ENCODE peak calls at places on chromosomes 3 and 15, in six cellular contexts. One of them, this sample, is unnamed.

GRCh38 chr15:52013151-52013791 is 5.7 kb upstream of the MAPK6 start:
- DNase-seq in iPS DF 6.9: no peak
- DNase-seq in CD8-positive, alpha-beta T cell: no peak
- DNase-seq in left lung: no peak
- DNase-seq in body of pancreas: no peak
- DNase-seq in PC-3: peak; percentile 45
- DNase-seq in this sample: no peak

GRCh38 chr15:98946301-98947255 is 61.0 kb downstream of the PGPEP1L start:
- DNase-seq in PC-3: no peak
- DNase-seq in CD8-positive, alpha-beta T cell: no peak
- DNase-seq in body of pancreas: peak; percentile 45
- DNase-seq in iPS DF 6.9: no peak
- DNase-seq in left lung: no peak
- DNase-seq in this sample: no peak

GRCh38 chr3:29759021-29759359 is 478.1 kb downstream of the RBMS3 start:
- DNase-seq in iPS DF 6.9: no peak
- DNase-seq in left lung: no peak
- DNase-seq in CD8-positive, alpha-beta T cell: no peak
- DNase-seq in body of pancreas: peak; percentile 16
- DNase-seq in PC-3: no peak
- DNase-seq in this sample: no peak

GRCh38 chr15:70802629-70803028 is 39.3 kb upstream of the UACA start:
- DNase-seq in iPS DF 6.9: no peak
- DNase-seq in PC-3: peak; percentile 80
- DNase-seq in left lung: no peak
- DNase-seq in body of pancreas: no peak
- DNase-seq in CD8-positive, alpha-beta T cell: no peak
- DNase-seq in this sample: no peak

GRCh38 chr3:64459711-64460110 is 228.1 kb downstream of the ADAMTS9 start:
- DNase-seq in left lung: no peak
- DNase-seq in body of pancreas: no peak
- DNase-seq in PC-3: no peak
- DNase-seq in iPS DF 6.9: no peak
- DNase-seq in CD8-positive, alpha-beta T cell: no peak
- DNase-seq in this sample: no peak

GRCh38 chr3:56622381-56622780 is 60.7 kb downstream of the TASOR start:
- DNase-seq in iPS DF 6.9: no peak
- DNase-seq in PC-3: no peak
- DNase-seq in CD8-positive, alpha-beta T cell: no peak
- DNase-seq in left lung: no peak
- DNase-seq in body of pancreas: no peak
- DNase-seq in this sample: no peak

GRCh38 chr15:20353966-20354883 is 187.4 kb downstream of the GOLGA6L6 start:
- DNase-seq in left lung: peak; percentile 83
- DNase-seq in body of pancreas: peak; percentile 8
- DNase-seq in iPS DF 6.9: no peak
- DNase-seq in PC-3: no peak
- DNase-seq in CD8-positive, alpha-beta T cell: no peak
- DNase-seq in this sample: peak; percentile 22

GRCh38 chr15:58748040-58748786 is 1.3 kb downstream of the ADAM10 start:
- DNase-seq in CD8-positive, alpha-beta T cell: no peak
- DNase-seq in left lung: no peak
- DNase-seq in body of pancreas: no peak
- DNase-seq in PC-3: no peak
- DNase-seq in iPS DF 6.9: no peak
- DNase-seq in this sample: peak; percentile 68

GRCh38 chr15:43268111-43269105 is 1.7 kb upstream of the TGM5 start:
- DNase-seq in left lung: no peak
- DNase-seq in iPS DF 6.9: peak; percentile 13
- DNase-seq in CD8-positive, alpha-beta T cell: no peak
- DNase-seq in PC-3: peak; percentile 16
- DNase-seq in body of pancreas: no peak
- DNase-seq in this sample: no peak

GRCh38 chr3:30253832-30254231 is 352.6 kb upstream of the TGFBR2 start:
- DNase-seq in iPS DF 6.9: no peak
- DNase-seq in left lung: no peak
- DNase-seq in CD8-positive, alpha-beta T cell: no peak
- DNase-seq in PC-3: no peak
- DNase-seq in body of pancreas: no peak
- DNase-seq in this sample: no peak

GRCh38 chr3:182704926-182705325 is 88.4 kb upstream of the ATP11B start:
- DNase-seq in PC-3: no peak
- DNase-seq in left lung: no peak
- DNase-seq in iPS DF 6.9: no peak
- DNase-seq in body of pancreas: no peak
- DNase-seq in CD8-positive, alpha-beta T cell: no peak
- DNase-seq in this sample: no peak

GRCh38 chr15:88605507-88606436 is 15.4 kb upstream of the AEN start:
- DNase-seq in PC-3: no peak
- DNase-seq in iPS DF 6.9: no peak
- DNase-seq in body of pancreas: peak; percentile 64
- DNase-seq in CD8-positive, alpha-beta T cell: no peak
- DNase-seq in left lung: peak; percentile 80
- DNase-seq in this sample: peak; percentile 54

GRCh38 chr3:39765575-39765974 is 43.8 kb upstream of the MYRIP start:
- DNase-seq in PC-3: no peak
- DNase-seq in left lung: no peak
- DNase-seq in body of pancreas: no peak
- DNase-seq in iPS DF 6.9: no peak
- DNase-seq in CD8-positive, alpha-beta T cell: no peak
- DNase-seq in this sample: no peak

GRCh38 chr3:63705092-63705645 is 52.7 kb downstream of the SNTN start:
- DNase-seq in iPS DF 6.9: no peak
- DNase-seq in left lung: no peak
- DNase-seq in body of pancreas: peak; percentile 53
- DNase-seq in CD8-positive, alpha-beta T cell: no peak
- DNase-seq in PC-3: no peak
- DNase-seq in this sample: no peak

GRCh38 chr3:104323226-104323625 is 1043.5 kb upstream of the ALCAM start:
- DNase-seq in CD8-positive, alpha-beta T cell: no peak
- DNase-seq in body of pancreas: no peak
- DNase-seq in left lung: no peak
- DNase-seq in PC-3: no peak
- DNase-seq in iPS DF 6.9: no peak
- DNase-seq in this sample: no peak

GRCh38 chr3:20043398-20043797 is 3.2 kb downstream of the KAT2B start:
- DNase-seq in CD8-positive, alpha-beta T cell: peak; percentile 48
- DNase-seq in left lung: no peak
- DNase-seq in PC-3: no peak
- DNase-seq in iPS DF 6.9: no peak
- DNase-seq in body of pancreas: peak; percentile 76
- DNase-seq in this sample: no peak

GRCh38 chr15:67701669-67702068 is 123.6 kb upstream of the SKOR1 start:
- DNase-seq in PC-3: no peak
- DNase-seq in left lung: no peak
- DNase-seq in body of pancreas: no peak
- DNase-seq in iPS DF 6.9: no peak
- DNase-seq in CD8-positive, alpha-beta T cell: no peak
- DNase-seq in this sample: no peak

GRCh38 chr15:78000089-78000926 is 77.2 kb downstream of the TBC1D2B start:
- DNase-seq in PC-3: peak; percentile 56
- DNase-seq in left lung: peak; percentile 95
- DNase-seq in CD8-positive, alpha-beta T cell: peak; percentile 61
- DNase-seq in body of pancreas: peak; percentile 95
- DNase-seq in iPS DF 6.9: peak; percentile 86
- DNase-seq in this sample: peak; percentile 79

GRCh38 chr3:12750658-12751071 is 8.4 kb downstream of the TMEM40 start:
- DNase-seq in body of pancreas: no peak
- DNase-seq in left lung: no peak
- DNase-seq in CD8-positive, alpha-beta T cell: no peak
- DNase-seq in PC-3: peak; percentile 57
- DNase-seq in iPS DF 6.9: no peak
- DNase-seq in this sample: no peak

GRCh38 chr3:117101697-117102096 is 392.1 kb downstream of the TUSC7 start:
- DNase-seq in CD8-positive, alpha-beta T cell: no peak
- DNase-seq in left lung: no peak
- DNase-seq in PC-3: no peak
- DNase-seq in body of pancreas: no peak
- DNase-seq in iPS DF 6.9: no peak
- DNase-seq in this sample: no peak

GRCh38 chr3:191523099-191523498 is 62.1 kb downstream of the PYDC2 start:
- DNase-seq in PC-3: no peak
- DNase-seq in iPS DF 6.9: no peak
- DNase-seq in CD8-positive, alpha-beta T cell: no peak
- DNase-seq in body of pancreas: no peak
- DNase-seq in left lung: no peak
- DNase-seq in this sample: no peak

GRCh38 chr3:186940965-186941364 is 10.6 kb downstream of the ST6GAL1 start:
- DNase-seq in iPS DF 6.9: no peak
- DNase-seq in PC-3: no peak
- DNase-seq in CD8-positive, alpha-beta T cell: no peak
- DNase-seq in body of pancreas: no peak
- DNase-seq in left lung: no peak
- DNase-seq in this sample: no peak

GRCh38 chr15:74656935-74657535 is 38.8 kb downstream of the EDC3 start:
- DNase-seq in iPS DF 6.9: no peak
- DNase-seq in CD8-positive, alpha-beta T cell: no peak
- DNase-seq in left lung: no peak
- DNase-seq in PC-3: no peak
- DNase-seq in body of pancreas: no peak
- DNase-seq in this sample: no peak

GRCh38 chr3:142577701-142578308 is 728 bp downstream of the ATR start:
- DNase-seq in CD8-positive, alpha-beta T cell: no peak
- DNase-seq in body of pancreas: no peak
- DNase-seq in PC-3: no peak
- DNase-seq in left lung: no peak
- DNase-seq in iPS DF 6.9: no peak
- DNase-seq in this sample: no peak

GRCh38 chr15:20340331-20340811 is 201.2 kb downstream of the GOLGA6L6 start:
- DNase-seq in iPS DF 6.9: no peak
- DNase-seq in body of pancreas: peak; percentile 51
- DNase-seq in PC-3: peak; percentile 17
- DNase-seq in left lung: peak; percentile 98
- DNase-seq in CD8-positive, alpha-beta T cell: no peak
- DNase-seq in this sample: no peak

GRCh38 chr3:30511524-30512278 is 94.7 kb upstream of the TGFBR2 start:
- DNase-seq in CD8-positive, alpha-beta T cell: no peak
- DNase-seq in body of pancreas: no peak
- DNase-seq in left lung: peak; percentile 43
- DNase-seq in iPS DF 6.9: no peak
- DNase-seq in PC-3: peak; percentile 98
- DNase-seq in this sample: no peak

GRCh38 chr3:120907659-120908029 is 361 bp upstream of the STXBP5L start:
- DNase-seq in body of pancreas: no peak
- DNase-seq in CD8-positive, alpha-beta T cell: no peak
- DNase-seq in left lung: no peak
- DNase-seq in iPS DF 6.9: no peak
- DNase-seq in PC-3: no peak
- DNase-seq in this sample: no peak
- H3K4me3 ChIP-seq in body of pancreas: no peak overlapping the region
- H3K4me3 ChIP-seq in CD8-positive, alpha-beta T cell: peak overlapping the region; percentile 48
- H3K4me3 ChIP-seq in left lung: peak overlapping the region; percentile 27
- H3K4me3 ChIP-seq in iPS DF 6.9: peak overlapping the region; percentile 64
- H3K4me3 ChIP-seq in PC-3: peak overlapping the region; percentile 53
- H3K4me3 ChIP-seq in this sample: no peak overlapping the region

GRCh38 chr3:46316258-46316657 is 37.7 kb upstream of the CCR2 start:
- DNase-seq in CD8-positive, alpha-beta T cell: no peak
- DNase-seq in body of pancreas: no peak
- DNase-seq in iPS DF 6.9: no peak
- DNase-seq in left lung: no peak
- DNase-seq in PC-3: no peak
- DNase-seq in this sample: no peak
- H3K4me1 ChIP-seq in CD8-positive, alpha-beta T cell: no peaks in the 10 kb centered on the region
- H3K4me1 ChIP-seq in body of pancreas: peaks cover 8% of the 10 kb centered on the region
- H3K4me1 ChIP-seq in iPS DF 6.9: no peaks in the 10 kb centered on the region
- H3K4me1 ChIP-seq in left lung: peaks cover 59% of the 10 kb centered on the region
- H3K4me1 ChIP-seq in PC-3: peaks cover 13% of the 10 kb centered on the region
- H3K4me1 ChIP-seq in this sample: no peaks in the 10 kb centered on the region

GRCh38 chr3:100600181-100601042 is 9.0 kb upstream of the ADGRG7 start:
- DNase-seq in iPS DF 6.9: no peak
- DNase-seq in left lung: no peak
- DNase-seq in body of pancreas: no peak
- DNase-seq in CD8-positive, alpha-beta T cell: no peak
- DNase-seq in PC-3: no peak
- DNase-seq in this sample: peak; percentile 30

GRCh38 chr3:100603449-100603848 is 6.0 kb upstream of the ADGRG7 start:
- DNase-seq in left lung: no peak
- DNase-seq in CD8-positive, alpha-beta T cell: no peak
- DNase-seq in PC-3: peak; percentile 80
- DNase-seq in iPS DF 6.9: peak; percentile 27
- DNase-seq in body of pancreas: no peak
- DNase-seq in this sample: no peak

GRCh38 chr3:100606894-100607512 is 2.4 kb upstream of the ADGRG7 start:
- DNase-seq in PC-3: no peak
- DNase-seq in left lung: no peak
- DNase-seq in body of pancreas: no peak
- DNase-seq in iPS DF 6.9: no peak
- DNase-seq in CD8-positive, alpha-beta T cell: no peak
- DNase-seq in this sample: no peak

GRCh38 chr3:100605358-100605757 is 4.0 kb upstream of the ADGRG7 start:
- DNase-seq in left lung: no peak
- DNase-seq in CD8-positive, alpha-beta T cell: no peak
- DNase-seq in body of pancreas: no peak
- DNase-seq in iPS DF 6.9: no peak
- DNase-seq in PC-3: no peak
- DNase-seq in this sample: no peak

DNA sequence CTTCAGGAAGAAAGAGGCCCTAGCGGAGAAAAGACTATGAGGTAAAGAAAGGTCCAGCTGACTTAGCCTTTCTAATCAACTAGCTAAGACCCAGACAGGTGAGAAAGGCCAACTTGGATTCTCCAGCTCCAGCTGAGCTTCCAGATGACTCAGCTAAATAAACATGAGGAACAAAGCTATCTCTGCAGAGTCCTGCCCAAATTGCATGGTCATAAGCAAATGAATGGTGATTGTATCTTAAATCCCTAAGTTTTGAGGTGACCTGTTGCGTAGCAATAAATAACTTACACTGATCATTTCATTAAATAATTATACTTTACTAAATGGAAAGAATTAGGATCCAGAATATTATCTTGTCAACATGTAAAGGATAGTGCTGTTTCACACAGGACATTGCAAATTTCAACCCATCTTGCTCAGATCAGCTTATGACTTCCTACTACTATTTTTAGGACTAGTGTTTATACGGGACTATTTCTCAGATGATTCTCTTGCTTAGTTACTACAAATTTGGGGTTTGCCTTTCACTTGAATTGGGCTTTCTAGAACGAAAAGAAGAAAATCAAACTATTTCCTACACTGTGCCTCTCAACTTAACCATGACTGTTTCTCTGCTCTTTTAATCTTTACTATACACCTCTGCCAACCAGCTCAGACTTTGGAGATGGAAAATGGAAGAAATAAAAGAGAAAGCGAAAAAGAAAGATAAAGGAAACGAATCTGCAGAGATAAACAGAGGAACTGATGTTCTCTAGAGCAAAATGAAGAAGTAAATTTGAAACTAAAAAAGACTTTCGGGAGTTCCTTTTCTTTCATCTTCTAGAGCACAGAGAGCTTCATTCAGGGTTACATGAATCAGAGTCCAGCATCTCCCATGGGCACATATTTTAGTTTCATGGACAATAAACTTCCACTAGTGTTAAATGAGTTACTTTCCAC is 6.6 kb upstream of the ADGRG7 start:
- DNase-seq in body of pancreas: no peak
- DNase-seq in PC-3: peak; percentile 75
- DNase-seq in iPS DF 6.9: no peak
- DNase-seq in CD8-positive, alpha-beta T cell: no peak
- DNase-seq in left lung: no peak
- DNase-seq in this sample: no peak
- H3K4me3 ChIP-seq in body of pancreas: no peak overlapping the region
- H3K4me3 ChIP-seq in PC-3: no peak overlapping the region
- H3K4me3 ChIP-seq in iPS DF 6.9: no peak overlapping the region
- H3K4me3 ChIP-seq in CD8-positive, alpha-beta T cell: no peak overlapping the region
- H3K4me3 ChIP-seq in left lung: no peak overlapping the region
- H3K4me3 ChIP-seq in this sample: peak overlapping the region; percentile 28

GRCh38 chr3:71444028-71444860 is 139.3 kb downstream of the FOXP1 start:
- DNase-seq in PC-3: peak; percentile 91
- DNase-seq in CD8-positive, alpha-beta T cell: peak; percentile 62
- DNase-seq in body of pancreas: no peak
- DNase-seq in iPS DF 6.9: no peak
- DNase-seq in left lung: peak; percentile 81
- DNase-seq in this sample: peak; percentile 57
- H3K4me1 ChIP-seq in PC-3: peaks cover 22% of the 10 kb centered on the region
- H3K4me1 ChIP-seq in CD8-positive, alpha-beta T cell: peaks cover 98% of the 10 kb centered on the region
- H3K4me1 ChIP-seq in body of pancreas: peaks cover 2% of the 10 kb centered on the region
- H3K4me1 ChIP-seq in iPS DF 6.9: no peaks in the 10 kb centered on the region
- H3K4me1 ChIP-seq in left lung: peaks cover 86% of the 10 kb centered on the region
- H3K4me1 ChIP-seq in this sample: peaks cover 93% of the 10 kb centered on the region